ENCODE peak calls at places on chromosomes 5 and 9, in six cellular contexts. M is upper lobe of right lung, Y is A673, I is left ventricle myocardium inferior, D is fibroblast of mammary gland, U is AG09309. G is an unnamed sample.

GRCh38 chr5:132824426-132824825 is 6.0 kb downstream of the SHROOM1 start:
- DNase-seq in M (no peak), Y (no peak), I (no peak), D (no peak), U (no peak), G (no peak)

GRCh38 chr5:33936004-33936380 is 194 bp upstream of the RXFP3 start:
- DNase-seq in M (peak; percentile 73), Y (peak; percentile 78), I (peak; percentile 51), D (peak; percentile 47), U (no peak), G (peak; percentile 81)

GRCh38 chr5:136905571-136905970 is 540.2 kb upstream of the TRPC7 start:
- DNase-seq in M (no peak), Y (no peak), I (no peak), D (no peak), U (no peak), G (no peak)

GRCh38 chr5:113271015-113271414 is 163.8 kb downstream of the TSSK1B start:
- DNase-seq in M (no peak), Y (no peak), I (no peak), D (no peak), U (no peak), G (no peak)

GRCh38 chr9:12640021-12640587 is 53.1 kb upstream of the TYRP1 start:
- DNase-seq in M (no peak), Y (peak; percentile 76), I (no peak), D (peak; percentile 61), U (peak; percentile 18), G (no peak)

GRCh38 chr9:18256574-18256973 is 217.4 kb upstream of the ADAMTSL1 start:
- DNase-seq in M (no peak), Y (no peak), I (no peak), D (peak; percentile 58), U (no peak), G (no peak)

GRCh38 chr5:23007226-23007625 is 154.1 kb upstream of the CDH12 start:
- DNase-seq in M (no peak), Y (no peak), I (no peak), D (no peak), U (no peak), G (no peak)

GRCh38 chr5:118354806-118355205 is 633.5 kb downstream of the DTWD2 start:
- DNase-seq in M (no peak), Y (no peak), I (no peak), D (no peak), U (no peak), G (no peak)

GRCh38 chr5:132770476-132771159 is 6.4 kb downstream of the SEPTIN8 start:
- DNase-seq in M (no peak), Y (no peak), I (no peak), D (no peak), U (no peak), G (no peak)

GRCh38 chr5:133552925-133553525 is 59.3 kb downstream of the FSTL4 start:
- DNase-seq in M (peak; percentile 72), Y (peak; percentile 76), I (no peak), D (peak; percentile 46), U (no peak), G (peak; percentile 77)

GRCh38 chr9:134341306-134341705 is 15.1 kb downstream of the RXRA start:
- DNase-seq in M (peak; percentile 89), Y (no peak), I (peak; percentile 73), D (no peak), U (no peak), G (no peak)

GRCh38 chr5:62343428-62343827 is 37.4 kb downstream of the KIF2A start:
- DNase-seq in M (no peak), Y (no peak), I (no peak), D (peak; percentile 32), U (no peak), G (no peak)

GRCh38 chr5:17185776-17186175 is 31.7 kb upstream of the BASP1 start:
- DNase-seq in M (no peak), Y (no peak), I (peak; percentile 45), D (peak; percentile 96), U (peak; percentile 95), G (no peak)

GRCh38 chr5:142024771-142025304 is 12.0 kb upstream of the GNPDA1 start:
- DNase-seq in M (peak; percentile 93), Y (peak; percentile 94), I (peak; percentile 88), D (peak; percentile 77), U (peak; percentile 14), G (peak; percentile 95)

GRCh38 chr9:96075111-96075510 is 199.6 kb downstream of the ERCC6L2 start:
- DNase-seq in M (no peak), Y (no peak), I (no peak), D (no peak), U (no peak), G (no peak)

GRCh38 chr9:91084896-91085295 is 276.8 kb downstream of the AUH start:
- DNase-seq in M (no peak), Y (no peak), I (no peak), D (no peak), U (no peak), G (no peak)

GRCh38 chr5:35468811-35469210 is 148.9 kb upstream of the SPEF2 start:
- DNase-seq in M (no peak), Y (no peak), I (no peak), D (no peak), U (no peak), G (no peak)

GRCh38 chr5:151093476-151093889 is 12.6 kb upstream of the TNIP1 start:
- DNase-seq in M (no peak), Y (peak; percentile 37), I (no peak), D (peak; percentile 97), U (peak; percentile 92), G (no peak)

GRCh38 chr9:127320122-127320378 is 55.5 kb downstream of the GARNL3 start:
- DNase-seq in M (no peak), Y (no peak), I (no peak), D (no peak), U (no peak), G (no peak)

GRCh38 chr5:162174358-162174757 is 106.8 kb downstream of the GABRG2 start:
- DNase-seq in M (no peak), Y (no peak), I (no peak), D (no peak), U (no peak), G (no peak)

GRCh38 chr5:59193616-59194319 is 610.9 kb downstream of the RAB3C start:
- DNase-seq in M (no peak), Y (no peak), I (no peak), D (peak; percentile 97), U (peak; percentile 96), G (peak; percentile 81)

GRCh38 chr9:135530146-135530545 is 8.9 kb downstream of the LCN1 start:
- DNase-seq in M (no peak), Y (no peak), I (no peak), D (no peak), U (no peak), G (no peak)

GRCh38 chr5:140868721-140869554 is at the start of gene PCDHA11:
- DNase-seq in M (no peak), Y (peak; percentile 85), I (no peak), D (peak; percentile 12), U (no peak), G (no peak)

GRCh38 chr9:118331622-118332045 is 627.4 kb downstream of the TLR4 start:
- DNase-seq in M (no peak), Y (no peak), I (no peak), D (peak; percentile 85), U (no peak), G (no peak)

GRCh38 chr5:145775411-145775810 is 59.7 kb downstream of the PRELID2 start:
- DNase-seq in M (no peak), Y (no peak), I (no peak), D (no peak), U (no peak), G (no peak)

GRCh38 chr9:5879419-5880181 is 11.1 kb upstream of the MLANA start:
- DNase-seq in M (no peak), Y (peak; percentile 81), I (no peak), D (peak; percentile 80), U (peak; percentile 32), G (no peak)

GRCh38 chr9:92749071-92749933 is 15.3 kb downstream of the BICD2 start:
- DNase-seq in M (no peak), Y (no peak), I (no peak), D (no peak), U (no peak), G (peak; percentile 63)
- TF ChIP-seq CTCF in M (no peak), Y (no peak), I (no peak), D (no peak), U (no peak), G (no peak)

DNA sequence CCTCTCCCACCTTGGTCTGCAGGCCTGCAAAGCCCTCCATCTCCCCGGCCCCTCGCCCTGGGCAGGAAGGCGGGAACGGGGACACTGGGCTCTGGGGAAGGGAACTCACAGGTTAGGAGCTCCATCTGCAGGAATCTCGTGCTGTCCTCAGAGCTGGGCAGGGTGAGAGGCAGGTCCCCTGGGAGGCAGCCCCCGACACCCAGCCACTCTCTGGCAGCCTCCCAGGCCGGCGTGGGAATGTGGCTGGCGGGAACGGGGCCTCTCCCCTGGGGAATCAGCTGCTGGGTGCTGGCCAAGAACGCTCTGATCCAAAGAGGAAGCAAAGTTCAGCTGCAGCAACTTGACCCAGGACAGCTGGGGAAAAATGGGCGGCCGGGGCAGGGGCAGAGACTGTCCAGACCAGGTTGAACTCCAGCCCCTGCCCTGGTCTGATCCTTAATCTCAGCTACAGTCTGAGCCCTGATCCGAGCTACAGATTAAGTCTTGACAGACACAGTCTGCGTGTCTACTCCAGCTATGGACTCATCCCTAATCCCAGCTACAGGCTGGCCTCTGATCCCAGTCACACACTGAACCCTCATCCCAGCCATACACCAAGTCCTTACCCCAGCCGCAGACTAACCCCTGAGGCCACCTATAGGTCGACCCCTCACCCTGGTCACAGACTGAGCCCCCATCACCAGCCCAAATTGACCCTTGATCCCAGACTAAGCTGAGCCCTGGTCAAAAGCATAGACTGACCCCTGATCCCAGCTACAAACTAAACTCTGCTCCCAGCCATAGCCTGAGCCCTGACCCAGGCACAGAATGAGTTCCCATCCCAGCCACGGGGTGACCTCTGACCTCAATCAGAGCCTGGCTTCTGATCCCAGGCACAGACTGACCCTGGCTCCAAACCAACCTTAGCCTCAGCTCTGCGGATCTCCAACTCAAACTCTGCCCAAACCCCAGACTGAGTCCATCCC is 37.3 kb upstream of the EGFL7 start:
- DNase-seq in M (peak; percentile 90), Y (peak; percentile 73), I (peak; percentile 93), D (peak; percentile 51), U (no peak), G (peak; percentile 97)
- TF ChIP-seq CTCF in M (peak; percentile 40), Y (peak; percentile 52), I (peak; percentile 72), D (peak; percentile 31), U (peak; percentile 69), G (peak; percentile 67)

GRCh38 chr5:75325242-75325641 is 11.8 kb upstream of the HMGCR start:
- DNase-seq in M (no peak), Y (no peak), I (no peak), D (no peak), U (no peak), G (no peak)
- TF ChIP-seq CTCF in M (no peak), Y (no peak), I (no peak), D (no peak), U (peak; percentile 6), G (no peak)

GRCh38 chr5:177507596-177508216 is 1.9 kb downstream of the DOK3 start:
- DNase-seq in M (no peak), Y (no peak), I (no peak), D (no peak), U (no peak), G (no peak)

GRCh38 chr5:177508837-177509236 is 789 bp downstream of the DOK3 start:
- DNase-seq in M (no peak), Y (no peak), I (no peak), D (no peak), U (no peak), G (peak; percentile 65)

GRCh38 chr5:177505075-177505474 is 4.6 kb downstream of the DOK3 start:
- DNase-seq in M (no peak), Y (no peak), I (no peak), D (no peak), U (no peak), G (no peak)

GRCh38 chr5:177508217-177508611 is 1.4 kb downstream of the DOK3 start:
- DNase-seq in M (no peak), Y (no peak), I (no peak), D (no peak), U (no peak), G (no peak)

GRCh38 chr5:177507165-177507564 is 2.5 kb downstream of the DOK3 start:
- DNase-seq in M (no peak), Y (no peak), I (no peak), D (peak; percentile 34), U (no peak), G (no peak)
- TF ChIP-seq CTCF in M (no peak), Y (peak; percentile 22), I (no peak), D (peak; percentile 27), U (peak; percentile 21), G (no peak)